ENCODE peak calls at places on chromosomes 6 and 20, in nine cellular contexts. One of them, this sample, is unnamed.

GRCh38 chr6:109381007-109381746 is 1.1 kb downstream of the CD164 start:
- DNase-seq in iris pigment epithelial cell: no peak
- DNase-seq in cerebellar cortex: peak
- DNase-seq in AG09319: no peak
- DNase-seq in NCI-H1436: no peak
- DNase-seq in GM03348: peak
- DNase-seq in RPMI8226: no peak
- DNase-seq in NCI-H1092 treated with DMSO at 0.1 percent for 48 hours: peak
- DNase-seq in retina: no peak
- DNase-seq in this sample: no peak

GRCh38 chr20:38228436-38228835 is 32.1 kb downstream of the KIAA1755 start:
- DNase-seq in RPMI8226: no peak
- DNase-seq in NCI-H1092 treated with DMSO at 0.1 percent for 48 hours: no peak
- DNase-seq in AG09319: no peak
- DNase-seq in iris pigment epithelial cell: no peak
- DNase-seq in retina: no peak
- DNase-seq in GM03348: no peak
- DNase-seq in NCI-H1436: no peak
- DNase-seq in cerebellar cortex: no peak
- DNase-seq in this sample: no peak

GRCh38 chr20:32157611-32158010 is 48.1 kb downstream of the TM9SF4 start:
- DNase-seq in NCI-H1436: no peak
- DNase-seq in GM03348: no peak
- DNase-seq in AG09319: no peak
- DNase-seq in retina: no peak
- DNase-seq in cerebellar cortex: no peak
- DNase-seq in NCI-H1092 treated with DMSO at 0.1 percent for 48 hours: no peak
- DNase-seq in RPMI8226: no peak
- DNase-seq in iris pigment epithelial cell: no peak
- DNase-seq in this sample: no peak

GRCh38 chr20:3765171-3765887 is 2.2 kb downstream of the ADISSP start:
- DNase-seq in GM03348: no peak
- DNase-seq in cerebellar cortex: no peak
- DNase-seq in retina: no peak
- DNase-seq in NCI-H1092 treated with DMSO at 0.1 percent for 48 hours: no peak
- DNase-seq in NCI-H1436: no peak
- DNase-seq in AG09319: no peak
- DNase-seq in iris pigment epithelial cell: no peak
- DNase-seq in RPMI8226: no peak
- DNase-seq in this sample: no peak

GRCh38 chr20:48350291-48350988 is 477.4 kb downstream of the PREX1 start:
- DNase-seq in NCI-H1092 treated with DMSO at 0.1 percent for 48 hours: no peak
- DNase-seq in retina: no peak
- DNase-seq in GM03348: no peak
- DNase-seq in AG09319: no peak
- DNase-seq in NCI-H1436: no peak
- DNase-seq in cerebellar cortex: no peak
- DNase-seq in RPMI8226: peak
- DNase-seq in iris pigment epithelial cell: no peak
- DNase-seq in this sample: no peak

GRCh38 chr20:43914697-43915208 is at the start of gene TOX2:
- DNase-seq in AG09319: no peak
- DNase-seq in iris pigment epithelial cell: peak
- DNase-seq in NCI-H1092 treated with DMSO at 0.1 percent for 48 hours: peak
- DNase-seq in retina: no peak
- DNase-seq in cerebellar cortex: no peak
- DNase-seq in GM03348: peak
- DNase-seq in RPMI8226: peak
- DNase-seq in NCI-H1436: peak
- DNase-seq in this sample: no peak

GRCh38 chr20:20199338-20200160 is 147.2 kb downstream of the CFAP61 start:
- DNase-seq in iris pigment epithelial cell: no peak
- DNase-seq in cerebellar cortex: peak
- DNase-seq in GM03348: no peak
- DNase-seq in AG09319: no peak
- DNase-seq in retina: peak
- DNase-seq in RPMI8226: no peak
- DNase-seq in NCI-H1436: no peak
- DNase-seq in NCI-H1092 treated with DMSO at 0.1 percent for 48 hours: peak
- DNase-seq in this sample: no peak

GRCh38 chr6:168915242-168915641 is 338.4 kb downstream of the THBS2 start:
- DNase-seq in RPMI8226: no peak
- DNase-seq in NCI-H1436: no peak
- DNase-seq in NCI-H1092 treated with DMSO at 0.1 percent for 48 hours: no peak
- DNase-seq in retina: no peak
- DNase-seq in iris pigment epithelial cell: no peak
- DNase-seq in AG09319: no peak
- DNase-seq in cerebellar cortex: no peak
- DNase-seq in GM03348: no peak
- DNase-seq in this sample: no peak

GRCh38 chr6:40512340-40512739 is 74.8 kb downstream of the LRFN2 start:
- DNase-seq in NCI-H1092 treated with DMSO at 0.1 percent for 48 hours: no peak
- DNase-seq in AG09319: no peak
- DNase-seq in GM03348: no peak
- DNase-seq in iris pigment epithelial cell: no peak
- DNase-seq in RPMI8226: no peak
- DNase-seq in NCI-H1436: no peak
- DNase-seq in cerebellar cortex: no peak
- DNase-seq in retina: no peak
- DNase-seq in this sample: no peak

GRCh38 chr20:22523499-22524392 is 60.6 kb downstream of the FOXA2 start:
- DNase-seq in cerebellar cortex: no peak
- DNase-seq in RPMI8226: no peak
- DNase-seq in GM03348: no peak
- DNase-seq in AG09319: no peak
- DNase-seq in NCI-H1092 treated with DMSO at 0.1 percent for 48 hours: no peak
- DNase-seq in NCI-H1436: no peak
- DNase-seq in retina: no peak
- DNase-seq in iris pigment epithelial cell: no peak
- DNase-seq in this sample: no peak